ENCODE peak calls at places on chromosomes 16 and 17, in four cellular contexts. O is OCI-LY7, H is GM23338, T is fibroblast of lung. Y is an unnamed sample.

GRCh38 chr17:17453088-17453487 is 23.7 kb upstream of the MED9 start:
- DNase-seq in O (no peak), H (no peak), T (no peak), Y (no peak)

GRCh38 chr17:13728751-13729150 is 127.0 kb upstream of the HS3ST3A1 start:
- DNase-seq in O (no peak), H (no peak), T (no peak), Y (no peak)

GRCh38 chr16:69112285-69113129 is 7.1 kb downstream of the HAS3 start:
- DNase-seq in O (peak; percentile 70), H (peak; percentile 87), T (peak; percentile 38), Y (peak; percentile 84)

GRCh38 chr17:37614391-37614790 is 5.2 kb upstream of the SYNRG start:
- DNase-seq in O (no peak), H (no peak), T (peak; percentile 72), Y (no peak)

GRCh38 chr17:17685775-17686291 is 4.6 kb downstream of the RAI1 start:
- DNase-seq in O (no peak), H (peak; percentile 47), T (peak; percentile 75), Y (no peak)

GRCh38 chr16:50323335-50324011 is 45.3 kb downstream of the BRD7 start:
- DNase-seq in O (no peak), H (no peak), T (peak; percentile 60), Y (no peak)

GRCh38 chr16:67244387-67245188 is 2.7 kb downstream of the FHOD1 start:
- DNase-seq in O (peak; percentile 91), H (no peak), T (peak; percentile 68), Y (no peak)

GRCh38 chr17:41620583-41621434 is 3.6 kb downstream of the KRT17 start:
- DNase-seq in O (no peak), H (no peak), T (no peak), Y (no peak)

GRCh38 chr17:57215317-57215716 is 41.0 kb upstream of the MSI2 start:
- DNase-seq in O (no peak), H (no peak), T (peak; percentile 36), Y (no peak)

GRCh38 chr16:15876503-15876902 is 11.9 kb downstream of the CEP20 start:
- DNase-seq in O (no peak), H (no peak), T (no peak), Y (no peak)

GRCh38 chr17:74864866-74865395 is 5.2 kb upstream of the GRIN2C start:
- DNase-seq in O (peak; percentile 79), H (peak; percentile 84), T (peak; percentile 57), Y (peak; percentile 77)

GRCh38 chr17:80023261-80024205 is 12.1 kb downstream of the TBC1D16 start:
- DNase-seq in O (no peak), H (peak; percentile 72), T (no peak), Y (peak; percentile 41)

GRCh38 chr17:55302407-55302787 is 37.6 kb downstream of the HLF start:
- DNase-seq in O (no peak), H (no peak), T (no peak), Y (no peak)

GRCh38 chr16:1054660-1055556 is 17.6 kb upstream of the SSTR5 start:
- DNase-seq in O (peak; percentile 7), H (peak; percentile 91), T (peak; percentile 42), Y (peak; percentile 92)

GRCh38 chr17:9195346-9195870 is 174.1 kb downstream of the NTN1 start:
- DNase-seq in O (no peak), H (no peak), T (no peak), Y (peak; percentile 39)

GRCh38 chr16:23025692-23026305 is 123.5 kb downstream of the USP31 start:
- DNase-seq in O (no peak), H (no peak), T (no peak), Y (no peak)

GRCh38 chr17:65535777-65536572 is 25.5 kb downstream of the AXIN2 start:
- DNase-seq in O (no peak), H (no peak), T (no peak), Y (no peak)
- H4K20me1 ChIP-seq in O (no peaks in the 10 kb centered on the region), H (peaks cover 9% of the 10 kb centered on the region), T (no peaks in the 10 kb centered on the region), Y (peaks cover 76% of the 10 kb centered on the region)

GRCh38 chr17:45313419-45313771 is 3.4 kb downstream of the MAP3K14 start:
- DNase-seq in O (no peak), H (no peak), T (no peak), Y (no peak)

GRCh38 chr17:45310380-45311324 is 6.2 kb downstream of the MAP3K14 start:
- DNase-seq in O (no peak), H (no peak), T (peak; percentile 76), Y (no peak)

GRCh38 chr17:45311406-45311761 is 5.4 kb downstream of the MAP3K14 start:
- DNase-seq in O (no peak), H (no peak), T (no peak), Y (peak; percentile 21)

GRCh38 chr17:45312477-45313418 is 4.1 kb downstream of the MAP3K14 start:
- DNase-seq in O (no peak), H (no peak), T (no peak), Y (no peak)

DNA sequence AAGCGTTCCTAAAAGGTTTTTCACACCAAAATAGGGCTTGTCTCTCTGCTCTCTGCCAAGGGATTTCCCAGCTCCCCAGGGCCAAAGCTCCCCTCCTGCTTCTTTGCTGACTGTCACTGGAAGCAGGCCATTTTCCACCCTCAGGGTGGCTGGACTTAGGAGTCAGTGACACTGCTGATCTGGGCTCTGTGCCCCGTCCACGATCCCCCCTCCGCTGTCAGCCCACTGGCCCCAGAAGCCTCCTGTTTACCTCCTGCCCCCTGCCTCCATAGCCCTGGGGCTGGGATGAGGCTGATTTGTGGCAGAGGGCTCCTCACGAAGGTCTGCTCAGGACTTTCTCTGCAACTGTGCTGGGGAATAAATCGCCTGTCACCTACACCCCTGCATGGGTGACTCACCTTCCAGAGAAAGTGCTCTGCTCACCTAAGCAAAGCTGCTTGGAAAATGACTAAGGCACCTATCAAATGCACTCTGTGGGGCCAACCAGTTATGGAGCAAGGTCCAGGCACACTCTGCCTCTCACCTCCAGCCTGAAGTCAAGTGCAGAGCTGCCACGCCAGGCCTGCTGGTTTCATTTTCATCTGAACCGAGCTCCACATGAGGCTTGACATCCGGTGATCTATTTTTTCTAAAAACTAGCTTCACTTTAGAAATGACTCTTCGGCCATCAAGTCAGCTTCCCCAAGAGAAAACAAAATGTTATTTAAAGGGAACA is 4.9 kb downstream of the MAP3K14 start:
- DNase-seq in O (peak; percentile 86), H (no peak), T (no peak), Y (no peak)
- H3K4me3 ChIP-seq in O (peak overlapping the region; percentile 84), H (no peak overlapping the region), T (no peak overlapping the region), Y (no peak overlapping the region)

GRCh38 chr17:35493040-35493439 is 44.4 kb downstream of the SLFN12L start:
- DNase-seq in O (no peak), H (peak; percentile 74), T (no peak), Y (no peak)
- H4K20me1 ChIP-seq in O (no peaks in the 10 kb centered on the region), H (peaks cover 21% of the 10 kb centered on the region), T (no peaks in the 10 kb centered on the region), Y (no peaks in the 10 kb centered on the region)

DNA sequence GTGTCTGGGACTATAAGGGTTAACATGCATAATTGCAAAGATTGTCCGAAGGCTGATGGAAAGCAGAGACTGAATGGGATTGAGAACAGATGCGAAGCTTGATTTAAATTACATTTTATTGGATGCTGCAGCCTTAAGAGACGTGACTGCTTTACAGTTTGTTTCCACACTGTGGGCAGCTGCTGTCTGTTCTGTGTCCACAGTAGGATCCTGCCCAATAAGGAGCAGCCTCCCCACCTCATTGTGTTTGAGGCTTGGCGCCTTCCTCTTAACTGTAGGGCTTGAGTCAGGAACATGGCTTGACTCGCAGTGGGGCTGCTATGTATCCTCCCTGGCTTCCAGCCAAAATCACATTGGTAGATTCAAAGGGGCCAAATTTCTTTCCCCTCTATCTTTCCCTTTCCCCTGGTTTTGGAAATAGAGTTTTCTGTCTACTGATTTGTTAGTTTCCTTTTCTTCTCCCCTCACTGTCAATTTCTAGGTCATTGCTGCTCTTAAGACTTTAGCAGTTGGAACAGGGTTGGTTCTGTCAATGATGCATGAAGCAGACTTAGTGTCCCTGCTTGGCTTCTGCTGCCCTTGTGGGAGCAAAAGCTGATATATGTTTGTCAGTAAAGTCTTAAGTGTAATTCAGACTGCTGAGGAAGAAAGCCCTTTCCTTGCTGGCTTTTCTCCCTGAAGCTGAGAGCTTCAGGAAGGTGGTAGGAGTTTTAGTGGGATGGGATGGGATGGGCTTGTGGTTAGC is 5.1 kb upstream of the RARA start:
- DNase-seq in O (no peak), H (no peak), T (peak; percentile 57), Y (no peak)
- H3K4me3 ChIP-seq in O (no peak overlapping the region), H (no peak overlapping the region), T (no peak overlapping the region), Y (no peak overlapping the region)

GRCh38 chr17:72693147-72693878 is 399.2 kb downstream of the SLC39A11 start:
- DNase-seq in O (no peak), H (no peak), T (no peak), Y (no peak)
- H4K20me1 ChIP-seq in O (no peaks in the 10 kb centered on the region), H (no peaks in the 10 kb centered on the region), T (no peaks in the 10 kb centered on the region), Y (no peaks in the 10 kb centered on the region)

DNA sequence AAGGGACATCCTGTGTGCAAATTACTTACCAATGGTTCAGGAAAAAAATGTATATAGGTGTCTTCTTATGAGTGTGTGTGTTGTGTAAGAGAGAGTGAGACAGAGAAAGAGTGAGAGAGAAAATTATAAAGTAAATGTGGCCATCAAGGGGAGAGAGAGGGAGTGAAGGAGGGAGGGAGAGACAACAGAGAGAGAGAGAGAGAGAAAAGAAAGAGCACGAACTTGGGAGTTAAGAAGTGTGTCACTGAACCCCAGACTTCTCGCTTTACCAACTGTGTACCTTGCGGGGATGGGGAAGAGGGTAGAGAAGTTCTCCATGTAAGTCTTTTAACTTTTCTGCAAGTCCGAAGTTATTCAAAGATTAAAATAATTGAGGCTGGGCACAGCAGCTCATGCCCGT is 28.8 kb upstream of the ARL4D start:
- DNase-seq in O (no peak), H (no peak), T (no peak), Y (no peak)
- H3K4me3 ChIP-seq in O (no peak overlapping the region), H (peak overlapping the region; percentile 57), T (no peak overlapping the region), Y (no peak overlapping the region)

GRCh38 chr16:17365211-17365541 is 105.6 kb downstream of the XYLT1 start:
- DNase-seq in O (no peak), H (no peak), T (no peak), Y (no peak)
- H4K20me1 ChIP-seq in O (no peaks in the 10 kb centered on the region), H (no peaks in the 10 kb centered on the region), T (no peaks in the 10 kb centered on the region), Y (peaks cover 49% of the 10 kb centered on the region)

Y was measured in neural progenitor cell.